ENCODE peak calls at places on chromosomes 2 and 18, in nine cellular contexts. G is left lung; Q is NT2/D1; M is thyroid gland; W is CD4-positive, alpha-beta memory T cell; S is hepatocyte; O is CD8-positive, alpha-beta T cell; E is PC-3; K is gastrocnemius medialis. D is an unnamed sample.

GRCh38 chr18:37481058-37481457 is 84.5 kb downstream of the CELF4 start:
- DNase-seq in G (no peak), Q (no peak), M (no peak), W (no peak), S (peak; percentile 21), O (no peak), E (no peak), K (no peak), D (no peak)

GRCh38 chr18:79056827-79057367 is 12.3 kb upstream of the ATP9B start:
- DNase-seq in G (no peak), Q (no peak), M (peak; percentile 65), W (no peak), S (no peak), O (no peak), E (no peak), K (no peak), D (no peak)

GRCh38 chr2:120392923-120393322 is 47.0 kb downstream of the INHBB start:
- DNase-seq in G (no peak), Q (no peak), M (no peak), W (no peak), S (no peak), O (no peak), E (peak; percentile 27), K (no peak), D (no peak)

GRCh38 chr2:201559067-201559710 is 84.1 kb downstream of the TMEM237 start:
- DNase-seq in G (peak; percentile 39), Q (no peak), M (no peak), W (no peak), S (no peak), O (no peak), E (no peak), K (no peak), D (peak; percentile 43)

GRCh38 chr2:132632000-132632649 is 37.9 kb downstream of the LYPD1 start:
- DNase-seq in G (no peak), Q (peak; percentile 9), M (no peak), W (no peak), S (peak; percentile 62), O (no peak), E (peak; percentile 21), K (no peak), D (no peak)

GRCh38 chr18:70693196-70693595 is 404.4 kb downstream of the SOCS6 start:
- DNase-seq in G (no peak), Q (no peak), M (no peak), W (no peak), S (no peak), O (no peak), E (no peak), K (no peak), D (no peak)

GRCh38 chr2:72576459-72576858 is 249.4 kb downstream of the EXOC6B start:
- DNase-seq in G (no peak), Q (no peak), M (no peak), W (no peak), S (no peak), O (no peak), E (no peak), K (no peak), D (no peak)

GRCh38 chr2:86695053-86695691 is 24.9 kb upstream of the RMND5A start:
- DNase-seq in G (no peak), Q (no peak), M (no peak), W (no peak), S (peak; percentile 85), O (no peak), E (peak; percentile 89), K (no peak), D (no peak)

GRCh38 chr2:109242654-109243331 is 113.8 kb downstream of the SH3RF3 start:
- DNase-seq in G (no peak), Q (no peak), M (no peak), W (no peak), S (no peak), O (no peak), E (peak; percentile 82), K (no peak), D (no peak)

GRCh38 chr2:62197017-62197586 is 1.2 kb downstream of the B3GNT2 start:
- DNase-seq in G (peak; percentile 83), Q (no peak), M (peak; percentile 30), W (peak; percentile 47), S (peak; percentile 43), O (peak; percentile 68), E (peak; percentile 17), K (no peak), D (peak; percentile 57)

GRCh38 chr2:144481109-144481508 is 38.8 kb downstream of the ZEB2 start:
- DNase-seq in G (no peak), Q (no peak), M (no peak), W (no peak), S (no peak), O (no peak), E (no peak), K (no peak), D (no peak)

GRCh38 chr2:144480257-144480656 is 39.7 kb downstream of the ZEB2 start:
- DNase-seq in G (no peak), Q (no peak), M (no peak), W (no peak), S (no peak), O (no peak), E (peak; percentile 32), K (no peak), D (no peak)

GRCh38 chr2:144479659-144480058 is 40.3 kb downstream of the ZEB2 start:
- DNase-seq in G (peak; percentile 37), Q (no peak), M (no peak), W (no peak), S (no peak), O (no peak), E (no peak), K (no peak), D (no peak)

GRCh38 chr2:144481666-144482065 is 38.3 kb downstream of the ZEB2 start:
- DNase-seq in G (no peak), Q (no peak), M (no peak), W (no peak), S (no peak), O (no peak), E (peak; percentile 64), K (no peak), D (no peak)

DNA sequence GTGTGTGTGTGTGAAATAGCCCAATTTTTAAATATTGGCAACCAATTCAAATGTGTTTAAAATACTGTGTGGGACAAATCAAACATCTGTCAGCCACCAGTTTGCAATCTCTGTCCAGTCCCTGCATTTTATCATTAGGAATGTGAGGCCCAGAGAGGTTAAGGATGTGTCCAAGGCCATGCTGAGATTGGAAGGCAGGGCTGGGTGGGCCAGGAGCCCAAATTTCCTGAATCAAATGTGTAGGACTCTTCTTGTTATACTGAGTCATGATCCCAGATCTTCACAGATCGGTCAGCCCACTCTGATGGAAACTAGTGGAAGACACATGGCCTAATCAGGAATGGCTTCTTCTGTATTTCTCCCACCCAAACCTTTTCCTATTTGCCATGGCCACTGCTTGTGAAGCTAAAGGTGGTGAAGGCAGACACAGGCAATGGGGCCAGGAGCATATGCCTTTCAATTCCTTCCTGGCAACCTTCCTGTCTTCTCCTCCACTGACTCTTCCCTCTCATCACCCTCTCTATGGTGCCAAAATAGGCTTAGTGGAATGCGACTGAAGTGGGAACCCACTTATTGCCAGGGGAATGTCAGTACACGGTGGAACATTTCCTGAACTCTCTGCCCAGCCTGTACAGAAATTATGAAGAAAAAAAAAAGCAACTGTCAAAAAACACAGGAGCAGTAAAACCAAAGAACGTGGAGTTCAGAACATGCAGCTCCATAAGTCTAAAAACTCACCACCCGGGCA is 35.5 kb downstream of the ZEB2 start:
- DNase-seq in G (no peak), Q (no peak), M (no peak), W (no peak), S (no peak), O (no peak), E (no peak), K (no peak), D (no peak)
- H3K4me1 ChIP-seq in G (peaks cover 28% of the 10 kb centered on the region), Q (no peaks in the 10 kb centered on the region), M (peaks cover 20% of the 10 kb centered on the region), W (no peaks in the 10 kb centered on the region), S (no peaks in the 10 kb centered on the region), O (no peaks in the 10 kb centered on the region), E (peaks cover 23% of the 10 kb centered on the region), K (peaks cover 35% of the 10 kb centered on the region), D (peaks cover 42% of the 10 kb centered on the region)

GRCh38 chr2:145597011-145597410 is 1077.1 kb upstream of the ZEB2 start:
- DNase-seq in G (no peak), Q (no peak), M (no peak), W (no peak), S (no peak), O (no peak), E (no peak), K (no peak), D (no peak)
- H3K4me1 ChIP-seq in G (no peaks in the 10 kb centered on the region), Q (no peaks in the 10 kb centered on the region), M (no peaks in the 10 kb centered on the region), W (no peaks in the 10 kb centered on the region), S (no peaks in the 10 kb centered on the region), O (no peaks in the 10 kb centered on the region), E (peaks cover 54% of the 10 kb centered on the region), K (no peaks in the 10 kb centered on the region), D (peaks cover 6% of the 10 kb centered on the region)

GRCh38 chr2:70144443-70145167 is 46.2 kb downstream of the C2orf42 start:
- DNase-seq in G (no peak), Q (no peak), M (no peak), W (no peak), S (no peak), O (no peak), E (no peak), K (no peak), D (peak; percentile 30)

GRCh38 chr2:70143314-70144150 is 47.3 kb downstream of the C2orf42 start:
- DNase-seq in G (no peak), Q (no peak), M (peak; percentile 69), W (peak; percentile 60), S (peak; percentile 78), O (peak; percentile 45), E (peak; percentile 57), K (peak; percentile 52), D (peak; percentile 52)

GRCh38 chr2:70142590-70143313 is 48.1 kb downstream of the C2orf42 start:
- DNase-seq in G (peak; percentile 100), Q (peak; percentile 99), M (peak; percentile 99), W (peak; percentile 100), S (peak; percentile 100), O (peak; percentile 99), E (peak; percentile 100), K (peak; percentile 98), D (peak; percentile 100)

GRCh38 chr2:70140978-70141753 is 49.7 kb downstream of the C2orf42 start:
- DNase-seq in G (no peak), Q (no peak), M (peak; percentile 90), W (peak; percentile 70), S (peak; percentile 86), O (peak; percentile 78), E (peak; percentile 96), K (peak; percentile 68), D (peak; percentile 69)

GRCh38 chr2:70141754-70142589 is 48.8 kb downstream of the C2orf42 start:
- DNase-seq in G (no peak), Q (no peak), M (peak; percentile 81), W (no peak), S (no peak), O (peak; percentile 60), E (no peak), K (peak; percentile 67), D (peak; percentile 89)
- H3K4me1 ChIP-seq in G (peaks cover 10% of the 10 kb centered on the region), Q (peaks cover 3% of the 10 kb centered on the region), M (peaks cover 31% of the 10 kb centered on the region), W (peaks cover 64% of the 10 kb centered on the region), S (peaks cover 21% of the 10 kb centered on the region), O (peaks cover 57% of the 10 kb centered on the region), E (peaks cover 23% of the 10 kb centered on the region), K (peaks cover 20% of the 10 kb centered on the region), D (peaks cover 34% of the 10 kb centered on the region)

DNA sequence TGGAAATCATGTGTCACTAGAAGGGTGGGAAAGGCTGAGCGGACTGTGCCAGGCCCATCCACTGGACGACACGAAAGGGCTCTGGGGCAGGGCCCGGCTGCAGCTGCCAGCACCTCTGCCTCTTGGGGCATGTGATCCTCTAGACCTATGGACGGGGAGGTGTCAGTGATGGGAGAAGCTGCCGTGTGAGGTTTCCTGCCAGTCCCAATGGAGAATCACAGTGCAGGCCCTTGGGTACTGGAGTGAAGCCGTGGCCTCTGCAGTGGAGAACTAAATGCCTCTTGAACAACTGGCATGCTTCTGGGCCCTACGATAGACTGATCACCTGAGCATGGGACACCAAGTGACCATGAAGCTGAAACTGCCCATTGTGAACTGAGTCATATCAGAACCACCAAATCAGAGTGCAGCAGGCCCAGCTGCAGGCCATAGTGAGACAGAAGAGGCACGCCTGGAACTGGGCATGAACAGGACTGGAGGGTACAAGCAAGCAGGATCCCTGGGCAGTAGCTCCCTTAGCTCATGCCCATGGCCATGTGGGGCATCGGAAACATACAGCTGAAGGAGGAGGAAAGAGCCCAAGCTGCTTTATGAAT is 18.8 kb upstream of the RHOB start:
- DNase-seq in G (no peak), Q (no peak), M (peak; percentile 77), W (no peak), S (no peak), O (no peak), E (no peak), K (no peak), D (no peak)
- H3K4me1 ChIP-seq in G (peaks cover 4% of the 10 kb centered on the region), Q (no peaks in the 10 kb centered on the region), M (peaks cover 29% of the 10 kb centered on the region), W (peaks cover 15% of the 10 kb centered on the region), S (no peaks in the 10 kb centered on the region), O (peaks cover 20% of the 10 kb centered on the region), E (peaks cover 25% of the 10 kb centered on the region), K (peaks cover 12% of the 10 kb centered on the region), D (peaks cover 47% of the 10 kb centered on the region)

D was measured in lower lobe of right lung.